ENCODE peak calls at places on chromosomes 12 and 14, in nine cellular contexts. L is brain microvascular endothelial cell, G is IMR-90, O is GM12878, U is heart left ventricle, K is left ventricle myocardium inferior, B is Peyer's patch, C is ovary, X is astrocyte. I is an unnamed sample.

GRCh38 chr12:31004666-31005065 is 69.0 kb upstream of the DDX11 start:
- DNase-seq in L (no peak), G (no peak), O (no peak), U (no peak), K (no peak), B (peak; percentile 15), C (no peak), X (no peak), I (no peak)

GRCh38 chr14:99872786-99873440 is 79.7 kb downstream of the EML1 start:
- DNase-seq in L (no peak), G (peak; percentile 11), O (no peak), U (no peak), K (no peak), B (no peak), C (no peak), X (peak; percentile 4), I (no peak)

GRCh38 chr14:39897657-39898056 is 465.4 kb upstream of the FBXO33 start:
- DNase-seq in L (no peak), G (no peak), O (no peak), U (no peak), K (no peak), B (no peak), C (no peak), X (no peak), I (no peak)

GRCh38 chr12:129877383-129877782 is 26.4 kb downstream of the TMEM132D start:
- DNase-seq in L (no peak), G (no peak), O (no peak), U (no peak), K (no peak), B (no peak), C (no peak), X (no peak), I (no peak)

GRCh38 chr12:116568203-116568602 is 9.0 kb downstream of the MAP1LC3B2 start:
- DNase-seq in L (no peak), G (no peak), O (no peak), U (no peak), K (no peak), B (no peak), C (no peak), X (no peak), I (no peak)

GRCh38 chr12:109098142-109098652 is 800 bp downstream of the UNG start:
- DNase-seq in L (peak; percentile 34), G (peak; percentile 60), O (no peak), U (no peak), K (no peak), B (no peak), C (peak; percentile 77), X (peak; percentile 50), I (no peak)

GRCh38 chr14:51014086-51014485 is 69.8 kb upstream of the PYGL start:
- DNase-seq in L (peak; percentile 34), G (peak; percentile 67), O (no peak), U (no peak), K (no peak), B (no peak), C (no peak), X (peak; percentile 89), I (peak; percentile 71)

GRCh38 chr14:65940056-65940735 is 527.7 kb downstream of the FUT8 start:
- DNase-seq in L (no peak), G (no peak), O (no peak), U (no peak), K (no peak), B (no peak), C (no peak), X (no peak), I (no peak)

GRCh38 chr14:105149146-105149781 is 19.3 kb downstream of the JAG2 start:
- DNase-seq in L (no peak), G (no peak), O (no peak), U (no peak), K (peak; percentile 12), B (no peak), C (no peak), X (no peak), I (no peak)

GRCh38 chr14:74478996-74479635 is 14.0 kb downstream of the NPC2 start:
- DNase-seq in L (no peak), G (peak; percentile 42), O (no peak), U (no peak), K (no peak), B (no peak), C (no peak), X (no peak), I (no peak)

GRCh38 chr12:89664441-89664840 is 44.2 kb downstream of the ATP2B1 start:
- DNase-seq in L (no peak), G (no peak), O (no peak), U (no peak), K (no peak), B (no peak), C (no peak), X (no peak), I (no peak)

GRCh38 chr14:100827140-100827517 is 1.2 kb downstream of the MEG3 start:
- DNase-seq in L (no peak), G (peak; percentile 16), O (no peak), U (no peak), K (no peak), B (no peak), C (peak; percentile 50), X (no peak), I (no peak)

GRCh38 chr12:52231305-52232232 is 1.5 kb upstream of the KRT7 start:
- DNase-seq in L (no peak), G (no peak), O (no peak), U (no peak), K (no peak), B (no peak), C (no peak), X (no peak), I (no peak)

GRCh38 chr14:60166144-60166543 is 946 bp upstream of the DHRS7 start:
- DNase-seq in L (no peak), G (no peak), O (no peak), U (no peak), K (no peak), B (peak; percentile 50), C (no peak), X (no peak), I (no peak)

GRCh38 chr12:105369014-105369413 is 38.5 kb downstream of the C12orf75 start:
- DNase-seq in L (peak; percentile 42), G (peak; percentile 84), O (no peak), U (no peak), K (no peak), B (no peak), C (no peak), X (peak; percentile 73), I (no peak)

GRCh38 chr12:484096-484495 is 24.4 kb downstream of the B4GALNT3 start:
- DNase-seq in L (no peak), G (no peak), O (no peak), U (no peak), K (no peak), B (no peak), C (no peak), X (no peak), I (no peak)

GRCh38 chr12:906077-906585 is 43.4 kb downstream of the RAD52 start:
- DNase-seq in L (no peak), G (no peak), O (no peak), U (no peak), K (no peak), B (no peak), C (no peak), X (no peak), I (no peak)

DNA sequence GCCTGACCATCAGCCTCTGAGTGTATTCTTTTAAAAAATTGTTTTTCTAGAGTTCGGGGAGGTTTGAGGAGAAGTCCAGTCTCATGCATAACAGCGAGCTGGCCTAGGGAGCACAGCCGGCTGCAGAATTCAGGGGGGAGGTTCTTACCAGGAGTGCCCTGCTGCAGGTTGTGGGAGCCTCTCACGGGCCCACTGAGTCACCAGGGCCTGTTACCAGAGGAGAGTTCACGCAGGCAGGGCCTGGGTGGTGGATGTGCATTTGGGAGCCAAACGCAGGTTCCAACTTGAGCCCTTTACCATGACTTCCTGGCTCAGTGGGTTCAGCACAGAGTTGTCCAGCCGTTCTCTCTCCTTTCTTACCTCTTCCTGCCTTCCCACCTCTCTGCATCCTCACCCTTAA is 14.4 kb downstream of the CD9 start:
- DNase-seq in L (no peak), G (no peak), O (no peak), U (no peak), K (no peak), B (no peak), C (no peak), X (no peak), I (no peak)
- H3K4me3 ChIP-seq in L (no peak overlapping the region), G (no peak overlapping the region), O (no peak overlapping the region), U (no peak overlapping the region), K (no peak overlapping the region), B (no peak overlapping the region), C (no peak overlapping the region), X (no peak overlapping the region), I (no peak overlapping the region)

DNA sequence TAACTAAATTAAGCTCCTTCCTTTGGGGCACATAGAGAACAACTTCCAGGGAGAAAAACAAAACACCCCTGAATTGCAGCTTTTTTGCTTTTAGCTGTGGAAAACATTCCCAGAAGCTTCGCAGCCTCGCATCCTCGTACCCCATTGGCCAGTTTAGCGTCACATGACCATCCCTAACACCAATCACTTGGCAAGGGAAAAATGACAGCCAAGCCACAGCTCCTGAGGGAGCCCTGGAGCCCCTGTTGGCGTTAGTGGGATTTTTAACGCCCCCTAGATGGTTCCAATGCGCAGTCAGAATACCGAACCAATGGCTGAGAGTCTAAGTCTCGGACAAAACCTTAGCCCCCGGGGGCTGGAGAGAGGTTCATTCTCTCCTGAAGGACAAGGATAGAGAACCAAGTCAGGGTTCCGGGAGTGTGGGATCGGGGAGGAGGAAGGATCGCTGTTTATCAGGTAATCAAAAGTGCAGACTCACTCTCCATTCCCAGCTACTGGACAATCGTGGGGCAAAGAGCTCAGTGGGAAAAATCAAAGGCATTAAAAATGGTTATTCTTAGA is 135.6 kb upstream of the HIF1A start:
- DNase-seq in L (no peak), G (no peak), O (no peak), U (no peak), K (no peak), B (peak; percentile 79), C (no peak), X (no peak), I (no peak)
- TF ChIP-seq CTCF in L (no peak), G (no peak), O (no peak), U (no peak), K (no peak), B (no peak), C (no peak), X (no peak), I (no peak)

GRCh38 chr14:22384974-22385526 is 204.0 kb downstream of the DAD1 start:
- DNase-seq in L (no peak), G (no peak), O (no peak), U (no peak), K (no peak), B (no peak), C (no peak), X (no peak), I (no peak)
- H3K27me3 ChIP-seq in L (no peaks in the 10 kb centered on the region), G (peaks cover 10% of the 10 kb centered on the region), O (no peaks in the 10 kb centered on the region), U (peaks cover 11% of the 10 kb centered on the region), K (peaks cover 44% of the 10 kb centered on the region), B (no peaks in the 10 kb centered on the region), C (no peaks in the 10 kb centered on the region), X (peaks cover 3% of the 10 kb centered on the region), I (peaks cover 5% of the 10 kb centered on the region)

GRCh38 chr12:47818007-47818376 is 1.7 kb downstream of the HDAC7 start:
- DNase-seq in L (no peak), G (no peak), O (no peak), U (no peak), K (no peak), B (no peak), C (no peak), X (no peak), I (no peak)
- H3K4me3 ChIP-seq in L (peak overlapping the region; percentile 81), G (peak overlapping the region; percentile 91), O (peak overlapping the region; percentile 80), U (peak overlapping the region; percentile 98), K (peak overlapping the region; percentile 88), B (no peak overlapping the region), C (peak overlapping the region; percentile 81), X (peak overlapping the region; percentile 88), I (peak overlapping the region; percentile 68)